ENCODE peak calls at places on chromosomes 6 and 20, in seven cellular contexts. M, K, E, I, O, W and V are unnamed samples.

GRCh38 chr6:158799051-158799792 is 19.9 kb downstream of the EZR start:
- DNase-seq in M (no peak), K (peak; percentile 53), E (no peak), I (peak; percentile 44), O (peak; percentile 50), W (no peak), V (no peak)

GRCh38 chr6:102387351-102388033 is 994.0 kb downstream of the GRIK2 start:
- DNase-seq in M (no peak), K (no peak), E (no peak), I (no peak), O (no peak), W (no peak), V (no peak)

GRCh38 chr20:36399147-36399968 is 93.2 kb downstream of the DLGAP4 start:
- DNase-seq in M (peak; percentile 72), K (no peak), E (no peak), I (peak; percentile 72), O (peak; percentile 35), W (no peak), V (peak; percentile 62)

GRCh38 chr20:5480824-5481600 is 164.3 kb upstream of the PROKR2 start:
- DNase-seq in M (no peak), K (no peak), E (no peak), I (no peak), O (no peak), W (no peak), V (no peak)

GRCh38 chr6:9659848-9660247 is 755.0 kb downstream of the TFAP2A start:
- DNase-seq in M (no peak), K (no peak), E (no peak), I (no peak), O (no peak), W (no peak), V (no peak)

GRCh38 chr6:170444811-170445211 is 108.3 kb downstream of the PSMB1 start:
- DNase-seq in M (no peak), K (no peak), E (no peak), I (no peak), O (no peak), W (no peak), V (no peak)

GRCh38 chr6:30942338-30943060 is 1.7 kb downstream of the MUCL3 start:
- DNase-seq in M (peak; percentile 83), K (peak; percentile 84), E (peak; percentile 62), I (no peak), O (peak; percentile 88), W (peak; percentile 44), V (peak; percentile 82)

GRCh38 chr20:20824924-20825584 is 112.6 kb upstream of the RALGAPA2 start:
- DNase-seq in M (peak; percentile 54), K (peak; percentile 66), E (peak; percentile 64), I (peak; percentile 44), O (peak; percentile 55), W (no peak), V (peak; percentile 42)

GRCh38 chr6:49849121-49849907 is 17.0 kb downstream of the CRISP1 start:
- DNase-seq in M (peak; percentile 76), K (no peak), E (no peak), I (peak; percentile 72), O (peak; percentile 67), W (peak; percentile 18), V (peak; percentile 43)

GRCh38 chr6:33197431-33198048 is 2.9 kb downstream of the RXRB start:
- DNase-seq in M (peak; percentile 78), K (peak; percentile 52), E (peak; percentile 35), I (peak; percentile 74), O (peak; percentile 82), W (no peak), V (no peak)

GRCh38 chr20:22826306-22827230 is 208.5 kb upstream of the SSTR4 start:
- DNase-seq in M (peak; percentile 27), K (no peak), E (no peak), I (no peak), O (no peak), W (no peak), V (no peak)

GRCh38 chr6:151012321-151013294 is 147.1 kb downstream of the MTHFD1L start:
- DNase-seq in M (no peak), K (no peak), E (no peak), I (no peak), O (peak; percentile 23), W (peak; percentile 44), V (no peak)

GRCh38 chr20:44615169-44615791 is 32.9 kb downstream of the PKIG start:
- DNase-seq in M (no peak), K (peak; percentile 55), E (peak; percentile 67), I (peak; percentile 72), O (peak; percentile 48), W (no peak), V (no peak)

GRCh38 chr6:55617272-55617671 is 38.3 kb upstream of the HMGCLL1 start:
- DNase-seq in M (peak; percentile 10), K (no peak), E (no peak), I (peak; percentile 5), O (peak; percentile 71), W (no peak), V (no peak)

GRCh38 chr6:84762941-84763396 is 1.4 kb downstream of the TBX18 start:
- DNase-seq in M (peak; percentile 63), K (peak; percentile 61), E (no peak), I (no peak), O (no peak), W (no peak), V (no peak)

GRCh38 chr6:137728386-137729349 is 138.4 kb upstream of the TNFAIP3 start:
- DNase-seq in M (no peak), K (no peak), E (no peak), I (no peak), O (peak; percentile 96), W (peak; percentile 54), V (peak; percentile 93)

GRCh38 chr6:134830945-134831344 is 119.0 kb downstream of the ALDH8A1 start:
- DNase-seq in M (no peak), K (no peak), E (no peak), I (no peak), O (no peak), W (no peak), V (no peak)

GRCh38 chr6:131575834-131576478 is 2.9 kb downstream of the ARG1 start:
- DNase-seq in M (no peak), K (no peak), E (no peak), I (no peak), O (no peak), W (no peak), V (no peak)

GRCh38 chr6:57097596-57097995 is 7.6 kb downstream of the ZNF451 start:
- DNase-seq in M (no peak), K (no peak), E (no peak), I (no peak), O (no peak), W (no peak), V (no peak)

GRCh38 chr6:153084393-153084792 is 46.7 kb downstream of the RGS17 start:
- DNase-seq in M (no peak), K (no peak), E (no peak), I (no peak), O (peak; percentile 71), W (peak; percentile 8), V (no peak)

GRCh38 chr6:1872649-1873131 is 263.0 kb downstream of the FOXC1 start:
- DNase-seq in M (no peak), K (peak; percentile 42), E (no peak), I (no peak), O (peak; percentile 83), W (peak; percentile 61), V (no peak)
- H3K27ac ChIP-seq in M (no peak overlapping the region), K (no peak overlapping the region), E (no peak overlapping the region), I (no peak overlapping the region), O (no peak overlapping the region), W (peak overlapping the region; percentile 62), V (no peak overlapping the region)

GRCh38 chr20:57830515-57830895 is 120.7 kb upstream of the PMEPA1 start:
- DNase-seq in M (no peak), K (no peak), E (no peak), I (no peak), O (no peak), W (no peak), V (no peak)
- H3K27ac ChIP-seq in M (no peak overlapping the region), K (no peak overlapping the region), E (no peak overlapping the region), I (no peak overlapping the region), O (no peak overlapping the region), W (no peak overlapping the region), V (no peak overlapping the region)

GRCh38 chr6:87922947-87923330 is 124.7 kb upstream of the SPACA1 start:
- DNase-seq in M (no peak), K (no peak), E (no peak), I (peak; percentile 98), O (no peak), W (no peak), V (no peak)

GRCh38 chr6:87919416-87919815 is 128.2 kb upstream of the SPACA1 start:
- DNase-seq in M (no peak), K (no peak), E (no peak), I (peak; percentile 56), O (no peak), W (no peak), V (no peak)

GRCh38 chr6:87922191-87922946 is 125.3 kb upstream of the SPACA1 start:
- DNase-seq in M (no peak), K (no peak), E (no peak), I (peak; percentile 66), O (no peak), W (no peak), V (no peak)

GRCh38 chr6:87920245-87920644 is 127.4 kb upstream of the SPACA1 start:
- DNase-seq in M (no peak), K (no peak), E (no peak), I (peak; percentile 56), O (no peak), W (no peak), V (no peak)

DNA sequence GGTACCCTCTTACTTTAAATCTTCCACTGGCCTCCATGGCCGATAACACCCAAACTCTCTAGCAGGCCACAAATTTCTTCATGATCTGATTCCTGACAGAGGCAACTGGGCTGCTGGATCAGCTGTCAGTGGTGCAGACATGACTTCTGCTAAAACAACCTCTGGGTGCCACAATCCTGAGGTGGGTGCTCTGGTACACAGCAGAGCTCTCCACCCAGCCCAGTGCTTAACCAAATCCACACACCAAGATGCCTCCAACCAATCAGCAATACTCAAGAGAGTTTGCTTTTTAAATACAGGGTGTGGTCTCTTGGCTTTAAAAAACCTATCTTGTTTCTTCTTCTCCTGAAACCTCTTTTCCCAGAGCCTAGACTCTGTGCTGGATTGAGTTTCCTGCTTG is 126.6 kb upstream of the SPACA1 start:
- DNase-seq in M (no peak), K (no peak), E (no peak), I (peak; percentile 85), O (no peak), W (no peak), V (no peak)
- H3K27ac ChIP-seq in M (no peak overlapping the region), K (no peak overlapping the region), E (no peak overlapping the region), I (peak overlapping the region; percentile 99), O (no peak overlapping the region), W (no peak overlapping the region), V (no peak overlapping the region)

DNA sequence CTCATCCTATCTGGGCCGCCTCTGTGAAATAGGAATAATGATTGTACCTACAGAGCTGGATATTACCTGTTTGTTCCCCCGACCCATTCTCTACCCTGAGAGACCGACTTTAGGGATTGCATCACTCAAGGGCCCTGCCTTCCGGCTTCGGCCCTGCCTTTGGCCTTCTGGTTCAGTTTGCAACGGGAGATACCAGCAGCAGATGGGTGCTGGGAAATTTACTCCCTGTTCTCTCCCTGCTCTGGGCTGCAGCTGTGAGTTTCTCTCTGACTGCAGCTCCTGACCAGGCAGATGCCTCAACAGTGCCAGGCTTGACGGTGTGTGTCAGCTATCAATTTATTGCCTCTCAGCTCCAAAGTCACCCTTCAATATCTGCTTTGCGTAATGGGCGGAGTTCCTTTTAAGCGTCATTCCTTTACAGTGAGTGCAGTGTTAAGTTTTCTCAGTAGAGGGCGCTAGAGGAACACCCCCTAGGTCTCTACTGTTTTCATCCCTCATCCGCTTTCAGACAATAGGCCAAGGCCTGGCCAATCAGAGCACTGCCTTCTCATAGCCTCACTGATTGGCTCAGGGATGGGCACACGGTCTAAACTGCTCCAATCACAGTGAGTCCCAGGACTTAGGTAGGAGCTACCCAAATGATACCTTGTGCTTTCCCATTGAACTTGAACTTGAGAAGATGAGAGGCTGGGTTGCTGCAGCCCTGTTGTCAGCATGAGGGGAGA is 30.0 kb downstream of the KCNG1 start:
- DNase-seq in M (peak; percentile 82), K (no peak), E (no peak), I (peak; percentile 70), O (peak; percentile 83), W (no peak), V (peak; percentile 45)
- H3K27ac ChIP-seq in M (no peak overlapping the region), K (no peak overlapping the region), E (no peak overlapping the region), I (peak overlapping the region; percentile 38), O (no peak overlapping the region), W (no peak overlapping the region), V (no peak overlapping the region)